ENCODE peak calls at places on chromosomes 4 and X, in seven cellular contexts. Z is ovary, D is lower leg skin, G is IMR-90, W is choroid plexus epithelial cell, I is cardiac fibroblast, H is heart left ventricle. S is an unnamed sample.

GRCh38 chr4:71275570-71275969 is 63.2 kb upstream of the SLC4A4 start:
- DNase-seq in Z (no peak), I (no peak), D (no peak), H (no peak), G (no peak), W (no peak), S (no peak)

GRCh38 chrX:53262189-53262917 is 19.0 kb downstream of the IQSEC2 start:
- DNase-seq in G (no peak), H (no peak), D (no peak), Z (no peak), W (no peak), I (no peak), S (no peak)

GRCh38 chrX:115233497-115234219 is at the start of gene LRCH2:
- DNase-seq in W (peak; percentile 39), Z (peak; percentile 61), H (peak; percentile 61), G (peak; percentile 41), I (peak; percentile 1), D (peak; percentile 86), S (peak; percentile 78)

GRCh38 chrX:63922221-63922620 is 137.2 kb upstream of the ARHGEF9 start:
- DNase-seq in G (peak; percentile 22), H (no peak), I (peak; percentile 85), W (peak; percentile 17), D (no peak), Z (no peak), S (no peak)

GRCh38 chr4:124414641-124415040 is 297.9 kb downstream of the ANKRD50 start:
- DNase-seq in D (no peak), H (no peak), G (peak; percentile 70), I (peak; percentile 87), Z (no peak), W (no peak), S (no peak)

GRCh38 chrX:69264134-69264533 is 98.9 kb upstream of the PJA1 start:
- DNase-seq in H (no peak), Z (no peak), I (no peak), G (no peak), W (no peak), D (peak; percentile 12), S (no peak)

GRCh38 chr4:40685300-40685699 is 55.6 kb upstream of the RBM47 start:
- DNase-seq in I (peak; percentile 18), G (peak; percentile 73), H (no peak), W (peak; percentile 53), D (no peak), Z (no peak), S (no peak)

GRCh38 chr4:150591284-150591874 is 9.4 kb downstream of the MAB21L2 start:
- DNase-seq in Z (no peak), G (no peak), W (peak; percentile 31), D (no peak), I (no peak), H (no peak), S (no peak)

GRCh38 chrX:133249659-133250058 is 31.5 kb upstream of the TFDP3 start:
- DNase-seq in I (no peak), H (no peak), W (peak; percentile 31), D (no peak), G (no peak), Z (no peak), S (no peak)

GRCh38 chr4:127656047-127656680 is 23.4 kb downstream of the INTU start:
- DNase-seq in D (no peak), Z (no peak), W (no peak), G (no peak), I (no peak), H (no peak), S (no peak)

GRCh38 chr4:15963001-15963451 is at the start of gene FGFBP2:
- DNase-seq in Z (no peak), G (peak; percentile 44), I (peak; percentile 52), W (peak; percentile 74), D (no peak), H (peak; percentile 60), S (no peak)

GRCh38 chr4:165700855-165701254 is 172.2 kb upstream of the TLL1 start:
- DNase-seq in W (peak; percentile 25), I (no peak), H (no peak), Z (no peak), D (no peak), G (no peak), S (no peak)

GRCh38 chr4:15362541-15362940 is 65.3 kb upstream of the C1QTNF7 start:
- DNase-seq in Z (no peak), W (no peak), G (no peak), I (no peak), H (no peak), D (no peak), S (no peak)

GRCh38 chr4:181261279-181261678 is 981.9 kb upstream of the TENM3 start:
- DNase-seq in I (no peak), W (peak; percentile 34), Z (no peak), G (peak; percentile 32), H (no peak), D (no peak), S (no peak)

GRCh38 chrX:147072747-147073146 is 258.2 kb upstream of the CXorf51A start:
- DNase-seq in I (no peak), W (no peak), G (no peak), Z (no peak), D (no peak), H (no peak), S (no peak)

GRCh38 chrX:129493643-129494042 is 29.6 kb downstream of the SMARCA1 start:
- DNase-seq in I (peak; percentile 72), Z (no peak), D (no peak), W (peak; percentile 35), H (no peak), G (peak; percentile 63), S (no peak)

GRCh38 chr4:7907142-7907541 is 32.5 kb downstream of the AFAP1 start:
- DNase-seq in D (no peak), W (no peak), I (no peak), G (no peak), Z (no peak), H (no peak), S (no peak)

GRCh38 chr4:119124314-119124713 is 11.3 kb upstream of the MYOZ2 start:
- DNase-seq in W (peak; percentile 58), D (no peak), G (no peak), I (no peak), H (no peak), Z (no peak), S (no peak)

GRCh38 chr4:3683077-3683743 is 83.0 kb upstream of the ADRA2C start:
- DNase-seq in G (no peak), D (no peak), Z (no peak), I (no peak), W (no peak), H (peak; percentile 51), S (no peak)

GRCh38 chr4:90081432-90082195 is 45.6 kb upstream of the CCSER1 start:
- DNase-seq in D (no peak), Z (no peak), H (no peak), I (no peak), G (no peak), W (no peak), S (no peak)

GRCh38 chr4:166957451-166957850 is 276.8 kb downstream of the SPOCK3 start:
- DNase-seq in H (no peak), G (no peak), Z (no peak), W (no peak), D (no peak), I (no peak), S (no peak)

GRCh38 chr4:72505314-72505744 is 63.7 kb downstream of the ADAMTS3 start:
- DNase-seq in D (no peak), W (peak; percentile 82), I (peak; percentile 65), G (peak; percentile 58), H (no peak), Z (no peak), S (no peak)

GRCh38 chr4:10727140-10727880 is 42.7 kb upstream of the CLNK start:
- DNase-seq in Z (no peak), D (no peak), W (peak; percentile 49), G (no peak), H (no peak), I (no peak), S (no peak)

GRCh38 chr4:37836838-37837413 is 10.4 kb downstream of the PGM2 start:
- DNase-seq in W (no peak), Z (no peak), I (no peak), G (no peak), H (no peak), D (no peak), S (no peak)

GRCh38 chr4:42152507-42153504 is at the start of gene BEND4:
- DNase-seq in W (no peak), Z (no peak), G (no peak), H (no peak), D (no peak), I (no peak), S (no peak)
- TF ChIP-seq CTCF in W (no peak), Z (no peak), G (no peak), H (no peak), D (no peak), I (no peak), S (no peak)

GRCh38 chr4:76969941-76970529 is 20.5 kb downstream of the SEPTIN11 start:
- DNase-seq in H (no peak), Z (no peak), G (no peak), I (no peak), D (no peak), W (no peak), S (no peak)
- TF ChIP-seq CTCF in H (no peak), Z (no peak), G (no peak), I (no peak), D (no peak), W (no peak), S (no peak)

GRCh38 chrX:43940811-43941210 is 32.4 kb downstream of the NDP start:
- DNase-seq in G (peak; percentile 42), H (no peak), W (peak; percentile 42), D (no peak), I (peak; percentile 48), Z (no peak), S (no peak)

DNA sequence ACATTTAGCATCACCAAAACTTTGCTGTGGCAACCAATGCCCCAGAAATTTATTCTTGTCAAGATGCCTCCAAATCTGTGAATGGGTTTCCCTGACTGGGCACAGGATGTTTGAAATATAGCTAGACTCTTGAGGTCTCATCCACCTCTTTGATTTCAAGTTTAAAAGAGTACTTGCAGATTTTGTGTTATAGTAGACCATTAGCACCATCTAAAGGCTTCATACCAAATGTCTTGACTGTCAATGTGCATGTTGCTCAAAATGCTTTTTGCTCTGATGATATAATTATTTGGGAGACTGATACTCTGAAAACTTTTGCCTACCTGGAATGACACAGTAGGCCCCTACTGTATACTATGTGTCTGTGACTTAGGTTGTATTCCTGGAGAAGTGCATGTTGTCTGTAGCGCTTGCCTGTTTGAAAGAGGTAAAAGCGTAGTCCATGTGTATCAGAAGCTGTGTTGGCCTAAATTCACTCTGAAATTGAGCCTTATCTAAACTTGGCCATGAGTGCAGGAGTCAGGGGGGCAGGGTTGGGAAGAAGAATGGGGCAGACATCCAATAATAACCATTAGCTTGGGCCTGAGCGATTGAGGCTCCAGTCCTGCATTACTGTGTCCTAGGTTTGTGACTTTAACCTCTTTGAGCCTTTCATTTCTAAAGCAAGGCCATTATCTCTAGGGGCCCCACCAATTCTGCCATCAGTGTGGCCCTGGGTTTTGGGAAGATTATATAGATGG is 33.8 kb downstream of the NDP start:
- DNase-seq in W (peak; percentile 16), I (peak; percentile 18), H (no peak), D (no peak), Z (no peak), G (peak; percentile 3), S (no peak)
- TF ChIP-seq CTCF in W (no peak), I (no peak), H (peak; percentile 34), D (no peak), Z (peak; percentile 37), G (no peak), S (no peak)

DNA sequence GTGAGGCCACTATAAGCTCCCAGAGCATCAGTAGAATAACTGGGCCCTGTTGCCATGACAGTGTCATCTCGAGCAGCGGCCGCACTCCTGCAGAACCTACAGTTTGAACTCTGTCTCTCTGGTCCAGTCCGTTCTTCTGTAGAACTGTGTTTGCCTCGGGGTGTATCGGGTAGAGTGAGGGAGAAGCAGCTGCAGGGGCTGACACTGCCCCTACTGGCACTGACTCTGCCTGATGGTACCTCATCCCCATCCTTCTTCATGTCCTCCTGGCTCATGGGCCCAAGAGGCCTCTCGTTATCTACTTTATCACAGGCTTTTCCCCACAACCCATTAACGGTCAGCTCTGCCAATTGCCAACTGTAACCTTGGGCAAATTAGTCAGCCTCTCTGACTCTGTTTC is 96.5 kb downstream of the NPNT start:
- DNase-seq in H (no peak), D (no peak), Z (no peak), G (no peak), I (no peak), W (no peak), S (no peak)
- TF ChIP-seq CTCF in H (no peak), D (no peak), Z (no peak), G (no peak), I (no peak), W (no peak), S (no peak)